ENCODE peak calls at places on chromosomes 13 and 19, in seven cellular contexts. Y, I, N, L, B, W and R are unnamed samples.

GRCh38 chr13:35699805-35700204 is 223.3 kb upstream of the MAB21L1 start:
- DNase-seq in I (no peak), N (no peak), B (no peak), Y (no peak), W (peak), L (peak), R (no peak)

GRCh38 chr19:30335306-30335886 is 36.8 kb upstream of the ZNF536 start:
- DNase-seq in B (no peak), I (no peak), W (no peak), L (no peak), Y (no peak), N (no peak), R (no peak)

GRCh38 chr13:76872686-76873085 is 13.5 kb downstream of the KCTD12 start:
- DNase-seq in W (no peak), L (no peak), I (no peak), N (no peak), Y (no peak), B (no peak), R (no peak)

GRCh38 chr19:46901701-46902401 is 41.1 kb downstream of the ARHGAP35 start:
- DNase-seq in W (no peak), I (peak), Y (no peak), N (no peak), B (no peak), L (no peak), R (no peak)

GRCh38 chr13:111344471-111345191 is 24.2 kb downstream of the TEX29 start:
- DNase-seq in N (peak), B (no peak), L (no peak), W (peak), Y (peak), I (peak), R (no peak)

GRCh38 chr13:65808061-65808460 is 1422.1 kb downstream of the PCDH9 start:
- DNase-seq in B (no peak), W (no peak), N (no peak), Y (peak), L (peak), I (no peak), R (no peak)

GRCh38 chr13:94706854-94707399 is 5.4 kb downstream of the SOX21 start:
- DNase-seq in N (no peak), I (peak), B (peak), L (no peak), Y (no peak), W (no peak), R (peak)

GRCh38 chr19:5914946-5915781 is 1.1 kb downstream of the CAPS start:
- DNase-seq in W (no peak), B (no peak), Y (no peak), I (no peak), N (no peak), L (no peak), R (no peak)

GRCh38 chr19:46081928-46082727 is 41.3 kb upstream of the IGFL4 start:
- DNase-seq in Y (peak), B (no peak), W (peak), L (peak), I (peak), N (no peak), R (peak)

GRCh38 chr13:99417151-99417820 is 84.0 kb upstream of the TM9SF2 start:
- DNase-seq in N (peak), L (no peak), W (no peak), B (no peak), I (no peak), Y (no peak), R (no peak)

GRCh38 chr19:32519023-32519422 is 62.0 kb upstream of the PDCD5 start:
- DNase-seq in Y (no peak), W (no peak), B (no peak), I (no peak), N (no peak), L (no peak), R (peak)